ENCODE peak calls at places on chromosomes 5 and 9, in seven cellular contexts. E is stomach, L is BJ, R is psoas muscle, V is hepatocyte, K is fibroblast of villous mesenchyme, D is OCI-LY7. W is an unnamed sample.

GRCh38 chr9:127201731-127202130 is 62.8 kb upstream of the GARNL3 start:
- DNase-seq in D (no peak), K (no peak), L (no peak), E (no peak), V (no peak), R (peak), W (no peak)

GRCh38 chr5:160547061-160547460 is 125.4 kb downstream of the PTTG1 start:
- DNase-seq in R (no peak), K (no peak), L (no peak), V (no peak), E (no peak), D (no peak), W (no peak)

GRCh38 chr5:98468188-98468869 is 305.1 kb upstream of the RGMB start:
- DNase-seq in L (peak), E (no peak), R (no peak), K (peak), V (no peak), D (no peak), W (peak)

GRCh38 chr9:119368681-119369581 is at the start of gene BRINP1:
- DNase-seq in K (peak), D (no peak), L (no peak), V (peak), E (no peak), R (peak), W (peak)

GRCh38 chr5:179297486-179298180 is 47.6 kb downstream of the ADAMTS2 start:
- DNase-seq in R (no peak), V (no peak), D (no peak), K (no peak), E (no peak), L (no peak), W (no peak)

GRCh38 chr5:79850316-79850822 is 140.7 kb downstream of the MTX3 start:
- DNase-seq in E (no peak), V (no peak), D (no peak), R (no peak), K (peak), L (peak), W (no peak)

GRCh38 chr5:171392585-171393159 is 5.0 kb downstream of the NPM1 start:
- DNase-seq in E (no peak), V (no peak), L (no peak), R (no peak), K (no peak), D (no peak), W (no peak)

GRCh38 chr5:10701567-10702039 is 59.4 kb downstream of the DAP start:
- DNase-seq in E (no peak), D (peak), R (no peak), K (peak), L (no peak), V (peak), W (peak)

GRCh38 chr5:78907255-78907886 is 77.7 kb downstream of the ARSB start:
- DNase-seq in K (peak), E (no peak), L (peak), R (no peak), V (peak), D (peak), W (peak)

GRCh38 chr9:127179633-127180401 is 57.4 kb upstream of the ANGPTL2 start:
- DNase-seq in E (peak), D (no peak), V (no peak), R (peak), L (no peak), K (no peak), W (no peak)

GRCh38 chr5:147200001-147200400 is 34.8 kb upstream of the STK32A start:
- DNase-seq in L (no peak), E (no peak), R (no peak), D (no peak), K (no peak), V (no peak), W (no peak)

GRCh38 chr5:139472410-139473030 is 1.7 kb downstream of the SMIM33 start:
- DNase-seq in V (no peak), R (no peak), D (no peak), K (no peak), L (no peak), E (no peak), W (no peak)

GRCh38 chr5:139468421-139468931 is 2.3 kb upstream of the SMIM33 start:
- DNase-seq in E (no peak), K (no peak), V (no peak), D (no peak), R (no peak), L (no peak), W (no peak)

GRCh38 chr5:139473565-139473964 is 2.8 kb downstream of the SMIM33 start:
- DNase-seq in R (no peak), D (no peak), L (no peak), E (no peak), V (no peak), K (no peak), W (peak)

GRCh38 chr5:139473105-139473504 is 2.3 kb downstream of the SMIM33 start:
- DNase-seq in D (no peak), L (no peak), R (no peak), V (no peak), E (no peak), K (no peak), W (peak)

GRCh38 chr5:139470821-139471300 is at the start of gene SMIM33:
- DNase-seq in L (no peak), V (no peak), D (peak), R (no peak), K (no peak), E (peak), W (no peak)
- H3K4me3 ChIP-seq in L (no peak), V (no peak), D (no peak), R (no peak), K (no peak), E (no peak), W (no peak)

DNA sequence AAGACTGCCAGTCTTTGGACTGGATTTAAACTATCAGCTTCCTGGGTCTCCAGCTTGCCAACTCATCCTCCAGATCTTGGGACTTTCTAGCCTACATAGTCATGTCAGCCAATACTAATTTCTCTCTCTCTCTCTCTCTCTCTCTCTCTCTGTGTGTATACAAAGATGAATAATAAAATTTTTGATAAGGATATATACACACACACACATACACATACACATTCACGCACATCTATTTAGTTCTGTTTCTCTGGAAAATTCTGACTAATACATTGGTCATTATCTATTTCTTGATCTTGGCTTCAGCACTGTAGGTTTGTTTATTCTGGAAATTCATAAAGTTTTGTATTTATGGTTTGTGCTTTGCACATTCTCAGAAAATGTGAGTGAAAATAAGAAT is 1606.2 kb upstream of the NUDT12 start:
- DNase-seq in L (no peak), D (no peak), R (no peak), V (no peak), K (no peak), E (no peak), W (no peak)
- TF ChIP-seq CTCF in L (no peak), D (no peak), R (no peak), V (no peak), K (no peak), E (no peak), W (no peak)

DNA sequence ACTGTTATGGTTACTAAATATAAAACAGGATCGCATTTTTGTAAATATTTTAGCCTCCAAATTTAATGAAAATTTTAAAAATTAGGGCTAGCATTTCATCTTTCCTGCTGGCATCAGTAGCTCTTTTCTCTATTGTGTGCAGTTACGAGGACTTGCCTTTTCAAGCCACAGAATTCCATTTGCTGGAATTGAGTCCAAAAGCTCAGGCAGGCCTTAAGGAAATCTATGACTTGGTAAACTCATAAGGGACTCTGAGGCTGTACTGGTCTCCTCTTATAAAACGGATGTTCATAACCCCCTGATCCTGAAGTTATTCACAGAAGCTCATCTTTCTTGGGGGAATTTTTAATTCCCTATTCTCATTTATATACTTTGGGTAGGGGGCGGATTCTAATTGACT is 23.5 kb downstream of the ANKRA2 start:
- DNase-seq in D (no peak), R (no peak), E (no peak), L (no peak), V (no peak), K (no peak), W (peak)
- H3K4me3 ChIP-seq in D (no peak), R (no peak), E (no peak), L (no peak), V (no peak), K (no peak), W (no peak)

DNA sequence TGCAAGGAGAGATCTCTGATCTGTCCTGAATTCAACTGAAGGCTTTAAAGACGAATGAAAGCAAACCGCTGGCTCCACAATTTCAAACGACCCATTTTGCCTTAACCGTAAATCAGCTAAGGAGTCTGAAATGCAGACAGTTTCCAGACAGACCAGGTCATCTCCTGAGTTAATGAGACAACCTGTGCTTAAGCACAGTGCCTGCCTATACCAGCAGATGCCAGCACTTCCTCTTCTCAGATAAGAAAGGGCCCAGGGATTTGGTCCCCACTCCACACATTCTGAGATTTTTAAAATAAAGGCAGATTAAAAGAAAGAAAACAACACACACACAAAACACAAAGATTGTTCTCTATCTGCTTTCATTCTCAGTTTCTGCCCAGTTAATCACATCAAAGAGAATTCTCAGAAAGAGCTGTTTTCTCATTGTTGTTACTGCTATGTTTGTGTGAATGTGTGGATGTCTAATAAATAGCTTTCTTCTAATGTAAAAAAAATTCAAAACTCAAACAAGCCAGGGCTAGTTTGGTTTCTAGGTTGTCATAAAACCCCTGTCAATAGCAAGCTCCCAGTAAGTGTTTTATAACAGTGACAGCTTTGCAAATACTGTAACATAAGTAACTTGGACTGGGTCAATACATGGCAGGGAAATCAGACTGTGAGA is 157.7 kb upstream of the SLC24A2 start:
- DNase-seq in E (no peak), R (no peak), D (peak), K (peak), V (peak), L (no peak), W (peak)
- TF ChIP-seq CTCF in E (no peak), R (no peak), D (peak), K (peak), V (peak), L (peak), W (peak)

GRCh38 chr5:135308752-135309151 is 90.3 kb downstream of the MACROH2A1 start:
- DNase-seq in V (peak), K (peak), E (no peak), D (no peak), R (no peak), L (peak), W (peak)

GRCh38 chr5:135307143-135307903 is 91.7 kb downstream of the MACROH2A1 start:
- DNase-seq in L (no peak), E (no peak), K (no peak), R (no peak), V (peak), D (no peak), W (no peak)

GRCh38 chr5:135309391-135310327 is 89.4 kb downstream of the MACROH2A1 start:
- DNase-seq in D (no peak), L (peak), R (no peak), V (peak), K (no peak), E (no peak), W (no peak)

GRCh38 chr5:135306557-135306956 is 92.5 kb downstream of the MACROH2A1 start:
- DNase-seq in E (no peak), R (no peak), D (no peak), L (no peak), K (no peak), V (no peak), W (no peak)

GRCh38 chr5:135308245-135308644 is 90.8 kb downstream of the MACROH2A1 start:
- DNase-seq in V (peak), E (no peak), L (no peak), K (peak), R (no peak), D (no peak), W (peak)
- H3K4me3 ChIP-seq in V (no peak), E (no peak), L (no peak), K (no peak), R (no peak), D (no peak), W (no peak)

GRCh38 chr5:97425511-97425910 is 242.5 kb upstream of the RIOK2 start:
- DNase-seq in E (no peak), L (no peak), R (no peak), K (peak), D (no peak), V (no peak), W (peak)
- TF ChIP-seq CTCF in E (no peak), L (peak), R (peak), K (peak), D (peak), V (no peak), W (peak)

GRCh38 chr9:16832101-16832500 is 38.4 kb downstream of the BNC2 start:
- DNase-seq in R (no peak), E (no peak), K (no peak), D (no peak), L (no peak), V (no peak), W (no peak)

GRCh38 chr9:16833285-16833684 is 37.2 kb downstream of the BNC2 start:
- DNase-seq in L (no peak), R (no peak), D (no peak), K (no peak), V (no peak), E (no peak), W (no peak)

GRCh38 chr9:16834817-16835216 is 35.7 kb downstream of the BNC2 start:
- DNase-seq in L (no peak), V (no peak), D (no peak), E (no peak), K (no peak), R (no peak), W (no peak)

GRCh38 chr9:16828335-16829281 is 41.9 kb downstream of the BNC2 start:
- DNase-seq in V (peak), R (peak), K (peak), L (peak), D (no peak), E (no peak), W (peak)

GRCh38 chr9:16830806-16831205 is 39.7 kb downstream of the BNC2 start:
- DNase-seq in V (no peak), D (no peak), L (no peak), R (no peak), K (no peak), E (no peak), W (no peak)
- H3K4me3 ChIP-seq in V (no peak), D (no peak), L (no peak), R (no peak), K (no peak), E (no peak), W (no peak)

GRCh38 chr5:122773615-122774014 is 1.3 kb upstream of the SNX2 start:
- DNase-seq in V (no peak), R (no peak), E (no peak), K (no peak), D (no peak), L (no peak), W (peak)

GRCh38 chr5:122776143-122776542 is 1.3 kb downstream of the SNX2 start:
- DNase-seq in E (no peak), K (no peak), D (peak), V (no peak), R (no peak), L (no peak), W (no peak)

GRCh38 chr5:122774519-122774860 is 390 bp upstream of the SNX2 start:
- DNase-seq in K (no peak), L (no peak), R (no peak), D (no peak), E (no peak), V (no peak), W (no peak)

GRCh38 chr5:122775713-122776084 is 819 bp downstream of the SNX2 start:
- DNase-seq in R (no peak), L (no peak), D (peak), V (no peak), E (no peak), K (peak), W (peak)

GRCh38 chr5:122774861-122775712 is at the start of gene SNX2:
- DNase-seq in D (peak), K (peak), R (peak), V (peak), L (peak), E (peak), W (peak)
- TF ChIP-seq CTCF in D (no peak), K (no peak), R (peak), V (peak), L (peak), E (no peak), W (no peak)